ENCODE peak calls at places on chromosomes 11 and 22, in four cellular contexts. One of them, this sample, is unnamed.

GRCh38 chr11:46235777-46236688 is 41.4 kb upstream of the CREB3L1 start:
- DNase-seq in activated CD4-positive, alpha-beta T cell treated with anti-CD3 and anti-CD28 coated beads, Interleukin-2, amount 10 ng/mL, durations not matched to agents 7 days and 5 days: no peak
- DNase-seq in CD8-positive, alpha-beta T cell: no peak
- DNase-seq in cardiac muscle cell: peak; percentile 81
- DNase-seq in this sample: no peak

GRCh38 chr22:35397095-35397904 is 2.6 kb upstream of the MCM5 start:
- DNase-seq in activated CD4-positive, alpha-beta T cell treated with anti-CD3 and anti-CD28 coated beads, Interleukin-2, amount 10 ng/mL, durations not matched to agents 7 days and 5 days: no peak
- DNase-seq in CD8-positive, alpha-beta T cell: no peak
- DNase-seq in cardiac muscle cell: peak; percentile 58
- DNase-seq in this sample: no peak

GRCh38 chr22:49585695-49586243 is 241.9 kb downstream of the BRD1 start:
- DNase-seq in activated CD4-positive, alpha-beta T cell treated with anti-CD3 and anti-CD28 coated beads, Interleukin-2, amount 10 ng/mL, durations not matched to agents 7 days and 5 days: no peak
- DNase-seq in CD8-positive, alpha-beta T cell: no peak
- DNase-seq in cardiac muscle cell: no peak
- DNase-seq in this sample: no peak

GRCh38 chr11:8777907-8778767 is 95.5 kb downstream of the RPL27A start:
- DNase-seq in activated CD4-positive, alpha-beta T cell treated with anti-CD3 and anti-CD28 coated beads, Interleukin-2, amount 10 ng/mL, durations not matched to agents 7 days and 5 days: no peak
- DNase-seq in CD8-positive, alpha-beta T cell: no peak
- DNase-seq in cardiac muscle cell: no peak
- DNase-seq in this sample: no peak

GRCh38 chr11:119483341-119483880 is 60.4 kb upstream of the THY1 start:
- DNase-seq in activated CD4-positive, alpha-beta T cell treated with anti-CD3 and anti-CD28 coated beads, Interleukin-2, amount 10 ng/mL, durations not matched to agents 7 days and 5 days: no peak
- DNase-seq in CD8-positive, alpha-beta T cell: no peak
- DNase-seq in cardiac muscle cell: no peak
- DNase-seq in this sample: no peak

GRCh38 chr11:61522881-61523280 is 14.3 kb downstream of the LRRC10B start:
- DNase-seq in activated CD4-positive, alpha-beta T cell treated with anti-CD3 and anti-CD28 coated beads, Interleukin-2, amount 10 ng/mL, durations not matched to agents 7 days and 5 days: no peak
- DNase-seq in CD8-positive, alpha-beta T cell: no peak
- DNase-seq in cardiac muscle cell: no peak
- DNase-seq in this sample: no peak

GRCh38 chr11:112292785-112293407 is 32.2 kb upstream of the PLET1 start:
- DNase-seq in activated CD4-positive, alpha-beta T cell treated with anti-CD3 and anti-CD28 coated beads, Interleukin-2, amount 10 ng/mL, durations not matched to agents 7 days and 5 days: no peak
- DNase-seq in CD8-positive, alpha-beta T cell: no peak
- DNase-seq in cardiac muscle cell: peak; percentile 89
- DNase-seq in this sample: no peak

GRCh38 chr11:14309425-14310192 is 49.4 kb downstream of the RRAS2 start:
- DNase-seq in activated CD4-positive, alpha-beta T cell treated with anti-CD3 and anti-CD28 coated beads, Interleukin-2, amount 10 ng/mL, durations not matched to agents 7 days and 5 days: no peak
- DNase-seq in CD8-positive, alpha-beta T cell: no peak
- DNase-seq in cardiac muscle cell: no peak
- DNase-seq in this sample: no peak

GRCh38 chr11:44275241-44275640 is 34.7 kb downstream of the ALX4 start:
- DNase-seq in activated CD4-positive, alpha-beta T cell treated with anti-CD3 and anti-CD28 coated beads, Interleukin-2, amount 10 ng/mL, durations not matched to agents 7 days and 5 days: no peak
- DNase-seq in CD8-positive, alpha-beta T cell: no peak
- DNase-seq in cardiac muscle cell: no peak
- DNase-seq in this sample: no peak

GRCh38 chr11:19209617-19210016 is 7.8 kb upstream of the CSRP3 start:
- DNase-seq in activated CD4-positive, alpha-beta T cell treated with anti-CD3 and anti-CD28 coated beads, Interleukin-2, amount 10 ng/mL, durations not matched to agents 7 days and 5 days: no peak
- DNase-seq in CD8-positive, alpha-beta T cell: no peak
- DNase-seq in cardiac muscle cell: peak; percentile 7
- DNase-seq in this sample: no peak

GRCh38 chr11:61742391-61742790 is 10.0 kb upstream of the MYRF start:
- DNase-seq in activated CD4-positive, alpha-beta T cell treated with anti-CD3 and anti-CD28 coated beads, Interleukin-2, amount 10 ng/mL, durations not matched to agents 7 days and 5 days: no peak
- DNase-seq in CD8-positive, alpha-beta T cell: no peak
- DNase-seq in cardiac muscle cell: no peak
- DNase-seq in this sample: no peak

GRCh38 chr11:60761436-60762190 is 4.9 kb downstream of the MS4A15 start:
- DNase-seq in activated CD4-positive, alpha-beta T cell treated with anti-CD3 and anti-CD28 coated beads, Interleukin-2, amount 10 ng/mL, durations not matched to agents 7 days and 5 days: no peak
- DNase-seq in CD8-positive, alpha-beta T cell: no peak
- DNase-seq in cardiac muscle cell: no peak
- DNase-seq in this sample: no peak

GRCh38 chr11:84993386-84993785 is 633.8 kb downstream of the DLG2 start:
- DNase-seq in activated CD4-positive, alpha-beta T cell treated with anti-CD3 and anti-CD28 coated beads, Interleukin-2, amount 10 ng/mL, durations not matched to agents 7 days and 5 days: no peak
- DNase-seq in CD8-positive, alpha-beta T cell: no peak
- DNase-seq in cardiac muscle cell: no peak
- DNase-seq in this sample: no peak

GRCh38 chr11:39432929-39433328 is 2026.5 kb downstream of the LRRC4C start:
- DNase-seq in activated CD4-positive, alpha-beta T cell treated with anti-CD3 and anti-CD28 coated beads, Interleukin-2, amount 10 ng/mL, durations not matched to agents 7 days and 5 days: no peak
- DNase-seq in CD8-positive, alpha-beta T cell: no peak
- DNase-seq in cardiac muscle cell: no peak
- DNase-seq in this sample: no peak

GRCh38 chr11:68480855-68481510 is 20.4 kb downstream of the PPP6R3 start:
- DNase-seq in activated CD4-positive, alpha-beta T cell treated with anti-CD3 and anti-CD28 coated beads, Interleukin-2, amount 10 ng/mL, durations not matched to agents 7 days and 5 days: no peak
- DNase-seq in CD8-positive, alpha-beta T cell: no peak
- DNase-seq in cardiac muscle cell: no peak
- DNase-seq in this sample: no peak

GRCh38 chr11:134558916-134559616 is 147.0 kb upstream of the B3GAT1 start:
- DNase-seq in activated CD4-positive, alpha-beta T cell treated with anti-CD3 and anti-CD28 coated beads, Interleukin-2, amount 10 ng/mL, durations not matched to agents 7 days and 5 days: no peak
- DNase-seq in CD8-positive, alpha-beta T cell: peak; percentile 13
- DNase-seq in cardiac muscle cell: no peak
- DNase-seq in this sample: peak; percentile 29

GRCh38 chr22:39426380-39427043 is 26.9 kb downstream of the TAB1 start:
- DNase-seq in activated CD4-positive, alpha-beta T cell treated with anti-CD3 and anti-CD28 coated beads, Interleukin-2, amount 10 ng/mL, durations not matched to agents 7 days and 5 days: no peak
- DNase-seq in CD8-positive, alpha-beta T cell: no peak
- DNase-seq in cardiac muscle cell: no peak
- DNase-seq in this sample: no peak

GRCh38 chr11:48036011-48036410 is 55.7 kb downstream of the PTPRJ start:
- DNase-seq in activated CD4-positive, alpha-beta T cell treated with anti-CD3 and anti-CD28 coated beads, Interleukin-2, amount 10 ng/mL, durations not matched to agents 7 days and 5 days: no peak
- DNase-seq in CD8-positive, alpha-beta T cell: no peak
- DNase-seq in cardiac muscle cell: no peak
- DNase-seq in this sample: no peak

GRCh38 chr11:122108192-122108799 is 7.7 kb downstream of the BLID start:
- DNase-seq in activated CD4-positive, alpha-beta T cell treated with anti-CD3 and anti-CD28 coated beads, Interleukin-2, amount 10 ng/mL, durations not matched to agents 7 days and 5 days: peak; percentile 23
- DNase-seq in CD8-positive, alpha-beta T cell: no peak
- DNase-seq in cardiac muscle cell: peak; percentile 73
- DNase-seq in this sample: peak; percentile 30

GRCh38 chr22:19723990-19724827 is 870 bp downstream of the GP1BB start:
- DNase-seq in activated CD4-positive, alpha-beta T cell treated with anti-CD3 and anti-CD28 coated beads, Interleukin-2, amount 10 ng/mL, durations not matched to agents 7 days and 5 days: no peak
- DNase-seq in CD8-positive, alpha-beta T cell: no peak
- DNase-seq in cardiac muscle cell: peak; percentile 22
- DNase-seq in this sample: no peak

GRCh38 chr22:50459443-50460140 is 15.2 kb downstream of the SBF1 start:
- DNase-seq in activated CD4-positive, alpha-beta T cell treated with anti-CD3 and anti-CD28 coated beads, Interleukin-2, amount 10 ng/mL, durations not matched to agents 7 days and 5 days: no peak
- DNase-seq in CD8-positive, alpha-beta T cell: no peak
- DNase-seq in cardiac muscle cell: no peak
- DNase-seq in this sample: no peak

This sample was measured in DND-41.